ENCODE peak calls at places on chromosome 3, in five cellular contexts. K is epithelial cell of esophagus, U is activated gamma-delta T cell treated with Interleukin-2 at 50 U/mL for 16 hours, N is HT1080, O is dorsolateral prefrontal cortex. Y is an unnamed sample.

GRCh38 chr3:195397524-195397923 is 45.3 kb downstream of the ACAP2 start:
- DNase-seq in K (no peak), U (no peak), O (no peak), N (no peak), Y (no peak)

GRCh38 chr3:178705925-178706324 is 169.7 kb downstream of the KCNMB2 start:
- DNase-seq in O (no peak), N (peak; percentile 82), U (no peak), K (peak; percentile 99), Y (peak; percentile 68)

GRCh38 chr3:37997321-37997720 is 6.7 kb downstream of the VILL start:
- DNase-seq in N (no peak), O (no peak), U (no peak), K (no peak), Y (no peak)

GRCh38 chr3:23488618-23489017 is 285.5 kb downstream of the UBE2E2 start:
- DNase-seq in N (no peak), K (no peak), U (no peak), O (no peak), Y (no peak)

GRCh38 chr3:61964566-61964965 is 403.2 kb downstream of the PTPRG start:
- DNase-seq in K (no peak), U (no peak), O (no peak), N (peak; percentile 63), Y (peak; percentile 19)

GRCh38 chr3:75192065-75192658 is 472.0 kb upstream of the FRG2C start:
- DNase-seq in N (peak; percentile 49), U (peak; percentile 39), O (peak; percentile 27), K (peak; percentile 55), Y (peak; percentile 15)

GRCh38 chr3:89032331-89033063 is 74.9 kb upstream of the EPHA3 start:
- DNase-seq in U (no peak), O (no peak), K (peak; percentile 37), N (no peak), Y (no peak)

GRCh38 chr3:10285742-10286524 is 6.8 kb downstream of the GHRL start:
- DNase-seq in K (peak; percentile 16), O (no peak), U (no peak), N (no peak), Y (no peak)

GRCh38 chr3:141401584-141402475 is 33.5 kb downstream of the ZBTB38 start:
- DNase-seq in K (no peak), N (no peak), O (no peak), U (peak; percentile 55), Y (peak; percentile 56)

GRCh38 chr3:172287811-172288477 is 160.3 kb downstream of the GHSR start:
- DNase-seq in U (no peak), N (no peak), K (no peak), O (no peak), Y (no peak)

GRCh38 chr3:33006571-33007286 is 55.3 kb downstream of the CCR4 start:
- DNase-seq in O (no peak), K (no peak), U (no peak), N (no peak), Y (no peak)

GRCh38 chr3:18389108-18389733 is 35.9 kb downstream of the SATB1 start:
- DNase-seq in U (peak; percentile 20), O (no peak), K (peak; percentile 35), N (peak; percentile 9), Y (peak; percentile 2)

GRCh38 chr3:13455644-13456043 is 24.5 kb upstream of the HDAC11 start:
- DNase-seq in O (no peak), N (no peak), U (no peak), K (no peak), Y (no peak)

GRCh38 chr3:9994086-9994844 is 7.6 kb upstream of the EMC3 start:
- DNase-seq in N (no peak), U (no peak), K (peak; percentile 58), O (no peak), Y (no peak)

GRCh38 chr3:13012228-13012691 is 61.0 kb downstream of the IQSEC1 start:
- DNase-seq in O (peak; percentile 60), K (no peak), U (peak; percentile 39), N (peak; percentile 77), Y (peak; percentile 61)

GRCh38 chr3:196082471-196082971 is 631 bp upstream of the TFRC start:
- DNase-seq in O (no peak), U (no peak), N (no peak), K (no peak), Y (no peak)

GRCh38 chr3:124565013-124565412 is 165.2 kb upstream of the UMPS start:
- DNase-seq in N (peak; percentile 67), O (peak; percentile 75), U (peak; percentile 40), K (peak; percentile 77), Y (peak; percentile 78)

GRCh38 chr3:61387817-61388216 is 136.6 kb upstream of the FHIT start:
- DNase-seq in K (peak; percentile 19), N (no peak), U (no peak), O (no peak), Y (no peak)

GRCh38 chr3:138310494-138310893 is 19.2 kb downstream of the NME9 start:
- DNase-seq in U (no peak), O (no peak), K (no peak), N (no peak), Y (no peak)

GRCh38 chr3:187319699-187320302 is 28.3 kb upstream of the MASP1 start:
- DNase-seq in K (peak; percentile 68), O (peak; percentile 79), N (peak; percentile 71), U (peak; percentile 36), Y (peak; percentile 79)

GRCh38 chr3:65400893-65401292 is 637.8 kb downstream of the MAGI1 start:
- DNase-seq in N (no peak), U (no peak), K (no peak), O (no peak), Y (no peak)

GRCh38 chr3:31185004-31185357 is 290.5 kb upstream of the GADL1 start:
- DNase-seq in K (no peak), U (no peak), O (no peak), N (no peak), Y (peak; percentile 9)

GRCh38 chr3:47469616-47470015 is 6.1 kb downstream of the SCAP start:
- DNase-seq in O (no peak), K (peak; percentile 12), U (no peak), N (no peak), Y (no peak)

GRCh38 chr3:156207802-156208685 is 87.7 kb downstream of the KCNAB1 start:
- DNase-seq in N (peak; percentile 50), O (no peak), U (no peak), K (no peak), Y (peak; percentile 19)

GRCh38 chr3:33557279-33557678 is 117.1 kb upstream of the UBP1 start:
- DNase-seq in N (no peak), O (no peak), K (no peak), U (no peak), Y (no peak)

GRCh38 chr3:191324936-191325335 is 4.3 kb upstream of the CCDC50 start:
- DNase-seq in K (peak; percentile 38), N (no peak), O (no peak), U (no peak), Y (no peak)

GRCh38 chr3:23873941-23874340 is 42.8 kb downstream of the NKIRAS1 start:
- DNase-seq in N (no peak), K (peak; percentile 20), U (no peak), O (no peak), Y (no peak)

GRCh38 chr3:31422237-31422636 is 110.5 kb upstream of the STT3B start:
- DNase-seq in U (no peak), N (no peak), O (no peak), K (no peak), Y (no peak)

GRCh38 chr3:197854596-197855343 is 63.7 kb downstream of the LRCH3 start:
- DNase-seq in K (peak; percentile 92), N (peak; percentile 85), U (no peak), O (no peak), Y (peak; percentile 87)

GRCh38 chr3:104291437-104291851 is 1075.3 kb upstream of the ALCAM start:
- DNase-seq in U (no peak), N (peak; percentile 24), O (no peak), K (peak; percentile 4), Y (no peak)

GRCh38 chr3:118772036-118773030 is 262.3 kb downstream of the IGSF11 start:
- DNase-seq in N (peak; percentile 82), O (no peak), K (peak; percentile 11), U (no peak), Y (peak; percentile 53)

GRCh38 chr3:20405731-20406130 is 219.7 kb upstream of the SGO1 start:
- DNase-seq in N (peak; percentile 70), O (no peak), U (no peak), K (peak; percentile 37), Y (no peak)

GRCh38 chr3:128316456-128316855 is 150.2 kb downstream of the DNAJB8 start:
- DNase-seq in N (no peak), U (peak; percentile 51), O (no peak), K (no peak), Y (no peak)

GRCh38 chr3:4083225-4084015 is 219.7 kb upstream of the SETMAR start:
- DNase-seq in U (no peak), N (no peak), K (no peak), O (no peak), Y (no peak)

GRCh38 chr3:12553921-12554391 is 2.9 kb upstream of the MKRN2 start:
- DNase-seq in K (peak; percentile 32), N (peak; percentile 4), O (no peak), U (no peak), Y (peak; percentile 26)

GRCh38 chr3:195117978-195118581 is 152.9 kb downstream of the XXYLT1 start:
- DNase-seq in O (no peak), N (peak; percentile 64), U (no peak), K (peak; percentile 84), Y (peak; percentile 87)

GRCh38 chr3:44280077-44280476 is 38.4 kb downstream of the TOPAZ1 start:
- DNase-seq in K (no peak), N (no peak), O (no peak), U (no peak), Y (no peak)

GRCh38 chr3:1037631-1038030 is 55.2 kb upstream of the CNTN6 start:
- DNase-seq in K (no peak), N (no peak), O (no peak), U (no peak), Y (no peak)

GRCh38 chr3:71299160-71299559 is 284.4 kb downstream of the FOXP1 start:
- DNase-seq in O (no peak), N (no peak), U (no peak), K (no peak), Y (no peak)